ENCODE peak calls at places on chromosomes 12 and 14, in five cellular contexts. M is K562, F is SK-N-SH, L is A549, V is stomach. W is an unnamed sample. For H3K4me1, the result is how much of the 10 kb centered on the place peaks cover.

GRCh38 chr12:47820631-47821345 is 1.1 kb upstream of the HDAC7 start:
- DNase-seq in M (no peak), F (peak), L (peak), V (peak), W (peak)

GRCh38 chr12:106387847-106388246 is 30.3 kb downstream of the POLR3B start:
- DNase-seq in M (no peak), F (no peak), L (no peak), V (no peak), W (no peak)

GRCh38 chr12:110367209-110367864 is 36.2 kb downstream of the ANAPC7 start:
- DNase-seq in M (no peak), F (no peak), L (no peak), V (no peak), W (peak)

GRCh38 chr12:45948546-45948945 is 41.8 kb downstream of the SCAF11 start:
- DNase-seq in M (no peak), F (no peak), L (no peak), V (no peak), W (no peak)

GRCh38 chr14:32692441-32692840 is 246.2 kb upstream of the NPAS3 start:
- DNase-seq in M (no peak), F (no peak), L (no peak), V (no peak), W (no peak)

GRCh38 chr14:55412686-55413085 is 1.1 kb upstream of the ATG14 start:
- DNase-seq in M (no peak), F (no peak), L (no peak), V (no peak), W (no peak)

GRCh38 chr14:103549361-103550311 is 12.8 kb downstream of the BAG5 start:
- DNase-seq in M (no peak), F (peak), L (no peak), V (no peak), W (no peak)

GRCh38 chr12:62621239-62621638 is 154.6 kb downstream of the MON2 start:
- DNase-seq in M (no peak), F (no peak), L (no peak), V (no peak), W (no peak)

GRCh38 chr12:31412292-31412801 is 86.4 kb upstream of the SINHCAF start:
- DNase-seq in M (no peak), F (no peak), L (no peak), V (no peak), W (no peak)

GRCh38 chr12:63668028-63668799 is at the start of gene DPY19L2:
- DNase-seq in M (no peak), F (peak), L (peak), V (peak), W (peak)

GRCh38 chr12:15306605-15307004 is 15.7 kb upstream of the PTPRO start:
- DNase-seq in M (no peak), F (no peak), L (no peak), V (no peak), W (no peak)

GRCh38 chr14:94593376-94593748 is 12.1 kb downstream of the SERPINA5 start:
- DNase-seq in M (no peak), F (no peak), L (no peak), V (no peak), W (no peak)

GRCh38 chr14:94592457-94592856 is 11.2 kb downstream of the SERPINA5 start:
- DNase-seq in M (no peak), F (no peak), L (no peak), V (no peak), W (no peak)

GRCh38 chr14:94591871-94592270 is 10.6 kb downstream of the SERPINA5 start:
- DNase-seq in M (no peak), F (no peak), L (no peak), V (no peak), W (no peak)

GRCh38 chr14:94594441-94594840 is 13.2 kb downstream of the SERPINA5 start:
- DNase-seq in M (no peak), F (no peak), L (no peak), V (no peak), W (no peak)

DNA sequence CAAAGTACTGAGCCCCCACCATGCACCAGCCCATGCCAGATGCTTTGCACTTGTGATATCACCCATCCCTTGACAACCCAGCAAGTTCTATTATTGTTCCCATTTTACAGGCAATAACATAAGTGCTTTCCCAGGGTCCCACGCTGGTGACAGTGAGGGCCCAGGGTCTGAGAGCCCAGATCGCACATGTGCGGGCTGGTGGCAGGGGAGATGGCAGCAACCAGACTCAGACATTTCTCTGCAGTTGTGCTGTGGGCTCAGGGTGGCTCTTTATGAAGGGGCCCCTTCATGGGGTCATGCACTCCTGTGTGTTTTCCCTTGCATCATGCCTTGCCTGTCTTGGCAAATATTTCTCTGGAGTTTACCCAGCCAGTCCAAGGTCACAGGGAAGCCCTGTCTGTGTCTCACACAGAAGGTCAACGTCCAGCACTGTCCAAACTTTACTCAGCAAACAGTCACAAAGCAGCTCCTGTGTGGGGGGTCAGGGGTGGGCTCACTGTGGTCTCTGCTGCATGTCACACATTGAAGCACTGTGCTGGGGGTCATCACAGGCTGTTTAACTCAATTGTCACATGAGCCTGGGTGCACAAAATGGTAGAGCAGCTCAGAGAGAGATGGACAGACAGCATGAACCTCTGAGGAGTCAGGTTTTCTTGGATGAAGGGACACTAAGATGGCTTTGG is 12.7 kb downstream of the SERPINA5 start:
- DNase-seq in M (no peak), F (no peak), L (peak), V (no peak), W (no peak)
- TF ChIP-seq EP300 in M (no peak), F (no peak), L (peak), V (no peak), W (no peak)

GRCh38 chr14:64867182-64867581 is 12.5 kb downstream of the SPTB start:
- DNase-seq in M (no peak), F (no peak), L (no peak), V (no peak), W (no peak)

GRCh38 chr14:64861916-64862315 is 17.8 kb downstream of the SPTB start:
- DNase-seq in M (no peak), F (no peak), L (no peak), V (no peak), W (no peak)

GRCh38 chr14:64860039-64860438 is 19.7 kb downstream of the SPTB start:
- DNase-seq in M (no peak), F (no peak), L (no peak), V (no peak), W (no peak)

GRCh38 chr14:64865992-64866391 is 13.7 kb downstream of the SPTB start:
- DNase-seq in M (no peak), F (no peak), L (no peak), V (no peak), W (no peak)

DNA sequence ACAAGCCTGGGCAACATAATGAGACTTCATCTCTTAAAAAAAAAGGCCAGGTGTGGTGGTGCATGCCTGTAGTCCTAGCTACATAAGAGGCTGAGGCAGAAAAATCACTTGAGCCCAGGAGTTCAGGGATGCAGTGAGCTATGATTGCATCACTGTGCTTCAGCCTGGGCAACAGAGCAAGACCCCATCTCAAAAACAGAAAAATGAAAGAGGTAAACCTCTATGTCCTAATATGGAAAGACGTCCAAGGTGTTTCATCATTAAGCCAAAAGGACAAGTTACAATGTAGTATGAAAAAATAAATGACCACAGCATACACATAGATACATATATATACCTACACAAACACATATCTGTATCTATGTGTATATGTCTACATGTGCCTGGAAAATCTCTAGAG is 15.4 kb downstream of the SPTB start:
- DNase-seq in M (no peak), F (no peak), L (no peak), V (no peak), W (no peak)
- H3K4me1 ChIP-seq in M (under half), F (under half), L (under half), V (under half), W (under half)

GRCh38 chr14:100903672-100904185 is at the start of gene RTL1:
- DNase-seq in M (no peak), F (peak), L (no peak), V (no peak), W (no peak)

GRCh38 chr14:100904307-100905019 is 941 bp upstream of the RTL1 start:
- DNase-seq in M (no peak), F (peak), L (peak), V (no peak), W (no peak)

GRCh38 chr14:100902295-100902694 is 1.2 kb downstream of the RTL1 start:
- DNase-seq in M (peak), F (peak), L (peak), V (no peak), W (no peak)

GRCh38 chr14:100901391-100902183 is 1.9 kb downstream of the RTL1 start:
- DNase-seq in M (no peak), F (peak), L (no peak), V (no peak), W (no peak)

DNA sequence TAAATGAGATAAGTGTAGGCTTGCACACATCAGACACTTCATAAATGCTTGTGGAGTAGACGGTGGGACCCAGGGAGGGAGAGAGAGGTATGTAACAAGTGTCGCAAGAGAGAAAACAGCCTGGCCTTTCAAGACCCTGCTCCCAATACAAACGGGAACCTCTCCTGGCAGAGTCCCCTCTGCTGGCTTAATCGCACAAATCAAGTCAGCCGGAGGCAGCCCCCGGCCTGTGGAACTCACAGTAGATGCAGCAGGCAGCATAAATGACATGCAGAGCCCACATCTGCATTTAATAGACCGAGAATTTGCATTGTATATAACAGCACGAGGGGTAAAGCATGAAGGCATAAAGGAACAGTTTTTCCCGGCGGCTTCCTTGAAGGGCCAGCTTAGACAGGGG is 730 bp downstream of the RTL1 start:
- DNase-seq in M (no peak), F (peak), L (no peak), V (no peak), W (no peak)
- TF ChIP-seq EP300 in M (no peak), F (peak), L (no peak), V (no peak), W (no peak)

DNA sequence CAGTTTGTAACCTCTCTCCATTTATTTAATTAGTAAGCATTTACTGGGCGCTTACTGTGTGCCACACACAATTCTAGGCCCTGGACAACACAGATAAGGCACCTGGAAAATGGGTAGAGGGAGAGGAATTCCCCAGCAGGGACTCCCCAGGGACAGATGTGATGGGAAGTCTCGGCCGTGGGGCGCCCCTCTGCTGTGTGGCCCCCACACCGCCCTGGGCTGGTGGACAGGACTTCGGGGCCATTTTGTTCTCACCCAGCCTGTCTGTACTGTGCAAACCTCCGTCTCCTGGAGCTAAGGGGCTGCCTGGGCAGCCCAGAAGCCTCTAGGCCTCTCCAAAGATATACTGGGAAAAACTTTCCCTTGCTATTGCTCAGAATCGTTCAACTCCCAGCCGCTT is 64.3 kb upstream of the NCOR2 start:
- DNase-seq in M (no peak), F (no peak), L (no peak), V (no peak), W (no peak)
- H3K4me1 ChIP-seq in M (under half), F (under half), L (under half), V (under half), W (under half)

DNA sequence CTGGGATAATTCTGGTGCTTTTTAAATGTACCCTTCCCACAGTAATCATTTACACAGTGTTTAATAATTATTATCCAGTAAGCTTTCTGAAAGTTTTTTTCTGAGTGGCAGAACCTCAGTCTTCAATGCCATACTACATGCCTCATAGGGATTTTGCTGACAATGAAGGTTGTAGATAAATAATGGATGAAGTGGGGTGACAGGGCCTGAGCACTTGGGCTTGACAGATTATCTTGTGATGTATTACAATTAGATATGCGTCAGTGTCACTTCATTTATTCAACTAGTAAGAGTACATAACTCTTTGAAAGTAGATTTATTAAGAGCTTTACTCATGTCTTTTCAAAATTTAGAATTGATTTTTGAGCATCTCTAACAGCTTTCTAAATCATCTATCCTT is 176.1 kb downstream of the PDZRN4 start:
- DNase-seq in M (no peak), F (no peak), L (no peak), V (no peak), W (no peak)
- TF ChIP-seq EP300 in M (no peak), F (no peak), L (no peak), V (no peak), W (no peak)

DNA sequence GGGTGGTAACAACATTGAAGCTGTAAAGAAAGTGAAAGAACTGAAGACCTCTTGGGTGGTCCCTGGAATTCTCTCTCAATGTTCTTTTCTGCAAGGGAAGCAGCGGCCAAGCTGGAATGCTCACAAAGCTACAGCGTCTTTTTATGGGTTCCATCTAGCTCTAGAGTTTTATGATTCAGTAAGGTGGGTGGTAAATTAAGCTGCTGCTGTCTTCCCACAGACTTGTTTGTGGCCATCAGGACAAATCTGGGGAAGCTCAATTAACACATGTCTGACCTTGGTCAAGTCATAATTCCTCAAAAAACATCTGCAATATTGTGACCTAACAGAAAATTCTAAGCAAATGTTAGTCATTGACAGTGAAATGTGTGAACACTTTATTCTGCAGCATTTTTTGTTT is 139.1 kb downstream of the MED13L start:
- DNase-seq in M (no peak), F (no peak), L (no peak), V (no peak), W (no peak)
- H3K4me1 ChIP-seq in M (under half), F (under half), L (half or more), V (under half), W (half or more)

W was measured in transverse colon.